ENCODE peak calls at places on chromosomes 2 and 18, in four cellular contexts. N is ovary, Z is fibroblast of mammary gland, J is HCT116. V is an unnamed sample.

GRCh38 chr2:35220471-35220870 is 1135.1 kb upstream of the CRIM1 start:
- DNase-seq in Z (no peak), N (no peak), J (no peak), V (no peak)

GRCh38 chr2:120637847-120638246 is 97.8 kb upstream of the GLI2 start:
- DNase-seq in Z (no peak), N (no peak), J (no peak), V (no peak)

GRCh38 chr2:179521944-179522343 is 257.3 kb upstream of the SESTD1 start:
- DNase-seq in J (no peak), N (no peak), Z (no peak), V (no peak)

GRCh38 chr2:233300401-233300800 is 7.2 kb upstream of the SAG start:
- DNase-seq in J (no peak), Z (no peak), N (no peak), V (no peak)

GRCh38 chr18:63312731-63313408 is 6.7 kb downstream of the BCL2 start:
- DNase-seq in Z (no peak), J (no peak), N (no peak), V (no peak)

GRCh38 chr2:144452169-144453038 is 67.5 kb downstream of the ZEB2 start:
- DNase-seq in J (no peak), Z (no peak), N (no peak), V (peak)

GRCh38 chr2:216519154-216519762 is 20.6 kb downstream of the RPL37A start:
- DNase-seq in J (peak), Z (peak), N (peak), V (peak)

GRCh38 chr2:2775018-2775417 is 443.9 kb upstream of the MYT1L start:
- DNase-seq in Z (no peak), N (no peak), J (no peak), V (no peak)

GRCh38 chr2:75065402-75066008 is 107.1 kb downstream of the POLE4 start:
- DNase-seq in Z (peak), J (no peak), N (no peak), V (no peak)

GRCh38 chr2:198326431-198326830 is 522.0 kb downstream of the PLCL1 start:
- DNase-seq in J (no peak), Z (no peak), N (no peak), V (no peak)

GRCh38 chr2:36555789-36556188 is 42.2 kb downstream of the FEZ2 start:
- DNase-seq in Z (no peak), N (no peak), J (no peak), V (no peak)

V was measured in A549.